ENCODE peak calls at places on chromosome 1, in eight cellular contexts. One of them, this sample, is unnamed.

GRCh38 chr1:76901158-76901767 is 34.0 kb downstream of the ST6GALNAC5 start:
- DNase-seq in stimulated activated CD4-positive, alpha-beta T cell treated with anti-CD3 and anti-CD28 coated beads, Interleukin-4, amount 100 ng/mL, for 1 hour: peak
- DNase-seq in AML-193: peak
- DNase-seq in GM18507: peak
- DNase-seq in fibroblast of pulmonary artery: peak
- DNase-seq in NCI-H1092: peak
- DNase-seq in NCI-H1105 treated with DMSO at 0.1 percent for 48 hours: peak
- DNase-seq in activated CD4-positive, alpha-beta T cell treated with anti-CD3 and anti-CD28 coated beads for 48 hours: peak
- DNase-seq in this sample: peak

GRCh38 chr1:212040629-212041028 is 5.1 kb downstream of the DTL start:
- DNase-seq in stimulated activated CD4-positive, alpha-beta T cell treated with anti-CD3 and anti-CD28 coated beads, Interleukin-4, amount 100 ng/mL, for 1 hour: no peak
- DNase-seq in AML-193: no peak
- DNase-seq in GM18507: no peak
- DNase-seq in fibroblast of pulmonary artery: no peak
- DNase-seq in NCI-H1092: no peak
- DNase-seq in NCI-H1105 treated with DMSO at 0.1 percent for 48 hours: no peak
- DNase-seq in activated CD4-positive, alpha-beta T cell treated with anti-CD3 and anti-CD28 coated beads for 48 hours: no peak
- DNase-seq in this sample: no peak

GRCh38 chr1:33312413-33312749 is 8.5 kb downstream of the A3GALT2 start:
- DNase-seq in stimulated activated CD4-positive, alpha-beta T cell treated with anti-CD3 and anti-CD28 coated beads, Interleukin-4, amount 100 ng/mL, for 1 hour: no peak
- DNase-seq in AML-193: no peak
- DNase-seq in GM18507: no peak
- DNase-seq in fibroblast of pulmonary artery: no peak
- DNase-seq in NCI-H1092: no peak
- DNase-seq in NCI-H1105 treated with DMSO at 0.1 percent for 48 hours: no peak
- DNase-seq in activated CD4-positive, alpha-beta T cell treated with anti-CD3 and anti-CD28 coated beads for 48 hours: no peak
- DNase-seq in this sample: no peak

GRCh38 chr1:30476476-30476875 is 246.9 kb downstream of the MATN1 start:
- DNase-seq in stimulated activated CD4-positive, alpha-beta T cell treated with anti-CD3 and anti-CD28 coated beads, Interleukin-4, amount 100 ng/mL, for 1 hour: no peak
- DNase-seq in AML-193: no peak
- DNase-seq in GM18507: no peak
- DNase-seq in fibroblast of pulmonary artery: no peak
- DNase-seq in NCI-H1092: no peak
- DNase-seq in NCI-H1105 treated with DMSO at 0.1 percent for 48 hours: no peak
- DNase-seq in activated CD4-positive, alpha-beta T cell treated with anti-CD3 and anti-CD28 coated beads for 48 hours: no peak
- DNase-seq in this sample: no peak

GRCh38 chr1:116754203-116754977 is at the start of gene CD2:
- DNase-seq in stimulated activated CD4-positive, alpha-beta T cell treated with anti-CD3 and anti-CD28 coated beads, Interleukin-4, amount 100 ng/mL, for 1 hour: peak
- DNase-seq in AML-193: peak
- DNase-seq in GM18507: no peak
- DNase-seq in fibroblast of pulmonary artery: no peak
- DNase-seq in NCI-H1092: no peak
- DNase-seq in NCI-H1105 treated with DMSO at 0.1 percent for 48 hours: no peak
- DNase-seq in activated CD4-positive, alpha-beta T cell treated with anti-CD3 and anti-CD28 coated beads for 48 hours: peak
- DNase-seq in this sample: no peak

GRCh38 chr1:232620356-232620841 is 9.5 kb downstream of the SIPA1L2 start:
- DNase-seq in stimulated activated CD4-positive, alpha-beta T cell treated with anti-CD3 and anti-CD28 coated beads, Interleukin-4, amount 100 ng/mL, for 1 hour: no peak
- DNase-seq in AML-193: peak
- DNase-seq in GM18507: no peak
- DNase-seq in fibroblast of pulmonary artery: peak
- DNase-seq in NCI-H1092: peak
- DNase-seq in NCI-H1105 treated with DMSO at 0.1 percent for 48 hours: peak
- DNase-seq in activated CD4-positive, alpha-beta T cell treated with anti-CD3 and anti-CD28 coated beads for 48 hours: no peak
- DNase-seq in this sample: peak

GRCh38 chr1:32869844-32870614 is 683 bp downstream of the FNDC5 start:
- DNase-seq in stimulated activated CD4-positive, alpha-beta T cell treated with anti-CD3 and anti-CD28 coated beads, Interleukin-4, amount 100 ng/mL, for 1 hour: no peak
- DNase-seq in AML-193: no peak
- DNase-seq in GM18507: no peak
- DNase-seq in fibroblast of pulmonary artery: no peak
- DNase-seq in NCI-H1092: peak
- DNase-seq in NCI-H1105 treated with DMSO at 0.1 percent for 48 hours: no peak
- DNase-seq in activated CD4-positive, alpha-beta T cell treated with anti-CD3 and anti-CD28 coated beads for 48 hours: no peak
- DNase-seq in this sample: no peak

GRCh38 chr1:23594927-23595353 is 35.6 kb upstream of the ID3 start:
- DNase-seq in stimulated activated CD4-positive, alpha-beta T cell treated with anti-CD3 and anti-CD28 coated beads, Interleukin-4, amount 100 ng/mL, for 1 hour: no peak
- DNase-seq in AML-193: peak
- DNase-seq in GM18507: no peak
- DNase-seq in fibroblast of pulmonary artery: no peak
- DNase-seq in NCI-H1092: no peak
- DNase-seq in NCI-H1105 treated with DMSO at 0.1 percent for 48 hours: no peak
- DNase-seq in activated CD4-positive, alpha-beta T cell treated with anti-CD3 and anti-CD28 coated beads for 48 hours: no peak
- DNase-seq in this sample: no peak

GRCh38 chr1:59687081-59687480 is 127.7 kb upstream of the HOOK1 start:
- DNase-seq in stimulated activated CD4-positive, alpha-beta T cell treated with anti-CD3 and anti-CD28 coated beads, Interleukin-4, amount 100 ng/mL, for 1 hour: no peak
- DNase-seq in AML-193: no peak
- DNase-seq in GM18507: no peak
- DNase-seq in fibroblast of pulmonary artery: no peak
- DNase-seq in NCI-H1092: no peak
- DNase-seq in NCI-H1105 treated with DMSO at 0.1 percent for 48 hours: no peak
- DNase-seq in activated CD4-positive, alpha-beta T cell treated with anti-CD3 and anti-CD28 coated beads for 48 hours: no peak
- DNase-seq in this sample: no peak

GRCh38 chr1:242847390-242847993 is 323.0 kb upstream of the PLD5 start:
- DNase-seq in stimulated activated CD4-positive, alpha-beta T cell treated with anti-CD3 and anti-CD28 coated beads, Interleukin-4, amount 100 ng/mL, for 1 hour: no peak
- DNase-seq in AML-193: peak
- DNase-seq in GM18507: no peak
- DNase-seq in fibroblast of pulmonary artery: peak
- DNase-seq in NCI-H1092: no peak
- DNase-seq in NCI-H1105 treated with DMSO at 0.1 percent for 48 hours: no peak
- DNase-seq in activated CD4-positive, alpha-beta T cell treated with anti-CD3 and anti-CD28 coated beads for 48 hours: no peak
- DNase-seq in this sample: peak

GRCh38 chr1:89604414-89604735 is 28.5 kb upstream of the LRRC8C start:
- DNase-seq in stimulated activated CD4-positive, alpha-beta T cell treated with anti-CD3 and anti-CD28 coated beads, Interleukin-4, amount 100 ng/mL, for 1 hour: peak
- DNase-seq in AML-193: no peak
- DNase-seq in GM18507: no peak
- DNase-seq in fibroblast of pulmonary artery: no peak
- DNase-seq in NCI-H1092: no peak
- DNase-seq in NCI-H1105 treated with DMSO at 0.1 percent for 48 hours: no peak
- DNase-seq in activated CD4-positive, alpha-beta T cell treated with anti-CD3 and anti-CD28 coated beads for 48 hours: peak
- DNase-seq in this sample: no peak

GRCh38 chr1:42046772-42047552 is 106.2 kb upstream of the GUCA2B start:
- DNase-seq in stimulated activated CD4-positive, alpha-beta T cell treated with anti-CD3 and anti-CD28 coated beads, Interleukin-4, amount 100 ng/mL, for 1 hour: no peak
- DNase-seq in AML-193: no peak
- DNase-seq in GM18507: no peak
- DNase-seq in fibroblast of pulmonary artery: peak
- DNase-seq in NCI-H1092: peak
- DNase-seq in NCI-H1105 treated with DMSO at 0.1 percent for 48 hours: peak
- DNase-seq in activated CD4-positive, alpha-beta T cell treated with anti-CD3 and anti-CD28 coated beads for 48 hours: no peak
- DNase-seq in this sample: no peak

GRCh38 chr1:233109121-233109520 is 158.7 kb downstream of the NTPCR start:
- DNase-seq in stimulated activated CD4-positive, alpha-beta T cell treated with anti-CD3 and anti-CD28 coated beads, Interleukin-4, amount 100 ng/mL, for 1 hour: no peak
- DNase-seq in AML-193: no peak
- DNase-seq in GM18507: no peak
- DNase-seq in fibroblast of pulmonary artery: no peak
- DNase-seq in NCI-H1092: no peak
- DNase-seq in NCI-H1105 treated with DMSO at 0.1 percent for 48 hours: no peak
- DNase-seq in activated CD4-positive, alpha-beta T cell treated with anti-CD3 and anti-CD28 coated beads for 48 hours: no peak
- DNase-seq in this sample: no peak

GRCh38 chr1:178344513-178345077 is 152.2 kb downstream of the CLEC20A start:
- DNase-seq in stimulated activated CD4-positive, alpha-beta T cell treated with anti-CD3 and anti-CD28 coated beads, Interleukin-4, amount 100 ng/mL, for 1 hour: no peak
- DNase-seq in AML-193: peak
- DNase-seq in GM18507: no peak
- DNase-seq in fibroblast of pulmonary artery: peak
- DNase-seq in NCI-H1092: no peak
- DNase-seq in NCI-H1105 treated with DMSO at 0.1 percent for 48 hours: no peak
- DNase-seq in activated CD4-positive, alpha-beta T cell treated with anti-CD3 and anti-CD28 coated beads for 48 hours: no peak
- DNase-seq in this sample: peak

GRCh38 chr1:33007190-33008050 is 29.3 kb downstream of the AK2 start:
- DNase-seq in stimulated activated CD4-positive, alpha-beta T cell treated with anti-CD3 and anti-CD28 coated beads, Interleukin-4, amount 100 ng/mL, for 1 hour: no peak
- DNase-seq in AML-193: peak
- DNase-seq in GM18507: no peak
- DNase-seq in fibroblast of pulmonary artery: peak
- DNase-seq in NCI-H1092: no peak
- DNase-seq in NCI-H1105 treated with DMSO at 0.1 percent for 48 hours: peak
- DNase-seq in activated CD4-positive, alpha-beta T cell treated with anti-CD3 and anti-CD28 coated beads for 48 hours: no peak
- DNase-seq in this sample: peak

GRCh38 chr1:175514309-175515001 is 228.9 kb downstream of the TNR start:
- DNase-seq in stimulated activated CD4-positive, alpha-beta T cell treated with anti-CD3 and anti-CD28 coated beads, Interleukin-4, amount 100 ng/mL, for 1 hour: no peak
- DNase-seq in AML-193: no peak
- DNase-seq in GM18507: no peak
- DNase-seq in fibroblast of pulmonary artery: peak
- DNase-seq in NCI-H1092: no peak
- DNase-seq in NCI-H1105 treated with DMSO at 0.1 percent for 48 hours: no peak
- DNase-seq in activated CD4-positive, alpha-beta T cell treated with anti-CD3 and anti-CD28 coated beads for 48 hours: peak
- DNase-seq in this sample: no peak

GRCh38 chr1:230641900-230642262 is 400 bp upstream of the COG2 start:
- DNase-seq in stimulated activated CD4-positive, alpha-beta T cell treated with anti-CD3 and anti-CD28 coated beads, Interleukin-4, amount 100 ng/mL, for 1 hour: no peak
- DNase-seq in AML-193: no peak
- DNase-seq in GM18507: no peak
- DNase-seq in fibroblast of pulmonary artery: no peak
- DNase-seq in NCI-H1092: no peak
- DNase-seq in NCI-H1105 treated with DMSO at 0.1 percent for 48 hours: no peak
- DNase-seq in activated CD4-positive, alpha-beta T cell treated with anti-CD3 and anti-CD28 coated beads for 48 hours: peak
- DNase-seq in this sample: peak

GRCh38 chr1:240706150-240706904 is 94.4 kb upstream of the GREM2 start:
- DNase-seq in stimulated activated CD4-positive, alpha-beta T cell treated with anti-CD3 and anti-CD28 coated beads, Interleukin-4, amount 100 ng/mL, for 1 hour: no peak
- DNase-seq in AML-193: no peak
- DNase-seq in GM18507: no peak
- DNase-seq in fibroblast of pulmonary artery: peak
- DNase-seq in NCI-H1092: no peak
- DNase-seq in NCI-H1105 treated with DMSO at 0.1 percent for 48 hours: no peak
- DNase-seq in activated CD4-positive, alpha-beta T cell treated with anti-CD3 and anti-CD28 coated beads for 48 hours: no peak
- DNase-seq in this sample: no peak

GRCh38 chr1:109201123-109201703 is 12.5 kb upstream of the SARS1 start:
- DNase-seq in stimulated activated CD4-positive, alpha-beta T cell treated with anti-CD3 and anti-CD28 coated beads, Interleukin-4, amount 100 ng/mL, for 1 hour: peak
- DNase-seq in AML-193: peak
- DNase-seq in GM18507: no peak
- DNase-seq in fibroblast of pulmonary artery: peak
- DNase-seq in NCI-H1092: no peak
- DNase-seq in NCI-H1105 treated with DMSO at 0.1 percent for 48 hours: peak
- DNase-seq in activated CD4-positive, alpha-beta T cell treated with anti-CD3 and anti-CD28 coated beads for 48 hours: peak
- DNase-seq in this sample: peak

GRCh38 chr1:3998086-3998485 is 98.0 kb upstream of the C1orf174 start:
- DNase-seq in stimulated activated CD4-positive, alpha-beta T cell treated with anti-CD3 and anti-CD28 coated beads, Interleukin-4, amount 100 ng/mL, for 1 hour: no peak
- DNase-seq in AML-193: no peak
- DNase-seq in GM18507: no peak
- DNase-seq in fibroblast of pulmonary artery: no peak
- DNase-seq in NCI-H1092: no peak
- DNase-seq in NCI-H1105 treated with DMSO at 0.1 percent for 48 hours: no peak
- DNase-seq in activated CD4-positive, alpha-beta T cell treated with anti-CD3 and anti-CD28 coated beads for 48 hours: no peak
- DNase-seq in this sample: no peak

GRCh38 chr1:47507921-47508894 is 70.4 kb downstream of the FOXD2 start:
- DNase-seq in stimulated activated CD4-positive, alpha-beta T cell treated with anti-CD3 and anti-CD28 coated beads, Interleukin-4, amount 100 ng/mL, for 1 hour: peak
- DNase-seq in AML-193: no peak
- DNase-seq in GM18507: no peak
- DNase-seq in fibroblast of pulmonary artery: no peak
- DNase-seq in NCI-H1092: no peak
- DNase-seq in NCI-H1105 treated with DMSO at 0.1 percent for 48 hours: peak
- DNase-seq in activated CD4-positive, alpha-beta T cell treated with anti-CD3 and anti-CD28 coated beads for 48 hours: peak
- DNase-seq in this sample: peak

GRCh38 chr1:5966543-5967205 is 25.6 kb downstream of the NPHP4 start:
- DNase-seq in stimulated activated CD4-positive, alpha-beta T cell treated with anti-CD3 and anti-CD28 coated beads, Interleukin-4, amount 100 ng/mL, for 1 hour: no peak
- DNase-seq in AML-193: no peak
- DNase-seq in GM18507: no peak
- DNase-seq in fibroblast of pulmonary artery: no peak
- DNase-seq in NCI-H1092: no peak
- DNase-seq in NCI-H1105 treated with DMSO at 0.1 percent for 48 hours: no peak
- DNase-seq in activated CD4-positive, alpha-beta T cell treated with anti-CD3 and anti-CD28 coated beads for 48 hours: no peak
- DNase-seq in this sample: no peak

GRCh38 chr1:197733324-197733723 is 42.0 kb downstream of the DENND1B start:
- DNase-seq in stimulated activated CD4-positive, alpha-beta T cell treated with anti-CD3 and anti-CD28 coated beads, Interleukin-4, amount 100 ng/mL, for 1 hour: no peak
- DNase-seq in AML-193: no peak
- DNase-seq in GM18507: no peak
- DNase-seq in fibroblast of pulmonary artery: no peak
- DNase-seq in NCI-H1092: no peak
- DNase-seq in NCI-H1105 treated with DMSO at 0.1 percent for 48 hours: no peak
- DNase-seq in activated CD4-positive, alpha-beta T cell treated with anti-CD3 and anti-CD28 coated beads for 48 hours: no peak
- DNase-seq in this sample: no peak